ENCODE peak calls at places on chromosomes 5 and 9, in six cellular contexts. M is stimulated activated CD4-positive, alpha-beta T cell treated with anti-CD3 and anti-CD28 coated beads, Interleukin-12 subunit alpha, Interleukin-12 subunit beta, amount 100 ng/mL, for 24 hours; Q is activated CD8-positive, alpha-beta memory T cell treated with anti-CD3 and anti-CD28 coated beads, Interleukin-2, amount 50 U/mL, for 4 hours; W is EL; X is tibial artery; T is NCI-H2171. J is an unnamed sample.

GRCh38 chr9:121640486-121641227 is 10.8 kb upstream of the DAB2IP start:
- DNase-seq in M (no peak), Q (no peak), W (no peak), X (no peak), T (no peak), J (no peak)

GRCh38 chr9:84101892-84102632 is 121.5 kb downstream of the RMI1 start:
- DNase-seq in M (no peak), Q (no peak), W (no peak), X (no peak), T (no peak), J (no peak)

GRCh38 chr9:136875155-136875554 is 9.0 kb upstream of the EDF1 start:
- DNase-seq in M (no peak), Q (peak), W (no peak), X (no peak), T (no peak), J (no peak)

GRCh38 chr5:140311011-140311467 is 8.1 kb upstream of the PFDN1 start:
- DNase-seq in M (no peak), Q (no peak), W (peak), X (no peak), T (no peak), J (no peak)

GRCh38 chr5:38816083-38817030 is 29.5 kb upstream of the OSMR start:
- DNase-seq in M (no peak), Q (no peak), W (no peak), X (no peak), T (no peak), J (no peak)

GRCh38 chr5:138271281-138271680 is 3.1 kb downstream of the GFRA3 start:
- DNase-seq in M (no peak), Q (no peak), W (no peak), X (no peak), T (no peak), J (no peak)

GRCh38 chr9:38137342-38137741 is 68.3 kb upstream of the SHB start:
- DNase-seq in M (no peak), Q (no peak), W (no peak), X (no peak), T (no peak), J (no peak)

GRCh38 chr5:31470608-31471007 is 61.3 kb downstream of the DROSHA start:
- DNase-seq in M (no peak), Q (no peak), W (peak), X (peak), T (no peak), J (no peak)

GRCh38 chr9:122036988-122037387 is 56.1 kb downstream of the TTLL11 start:
- DNase-seq in M (no peak), Q (no peak), W (peak), X (no peak), T (no peak), J (no peak)

GRCh38 chr5:147913786-147914185 is 7.4 kb upstream of the C5orf46 start:
- DNase-seq in M (no peak), Q (no peak), W (no peak), X (no peak), T (no peak), J (no peak)

GRCh38 chr5:78387468-78388153 is 27.2 kb downstream of the SCAMP1 start:
- DNase-seq in M (no peak), Q (no peak), W (no peak), X (no peak), T (no peak), J (no peak)

GRCh38 chr5:14557203-14557725 is 24.3 kb upstream of the OTULINL start:
- DNase-seq in M (no peak), Q (no peak), W (no peak), X (no peak), T (peak), J (peak)

GRCh38 chr5:136020383-136021015 is 8.3 kb upstream of the TGFBI start:
- DNase-seq in M (no peak), Q (no peak), W (peak), X (no peak), T (no peak), J (no peak)

GRCh38 chr9:125066839-125067619 is 76.3 kb downstream of the SCAI start:
- DNase-seq in M (no peak), Q (no peak), W (peak), X (no peak), T (no peak), J (no peak)

GRCh38 chr5:180439911-180440769 is 54.0 kb upstream of the CNOT6 start:
- DNase-seq in M (no peak), Q (no peak), W (no peak), X (no peak), T (no peak), J (no peak)

GRCh38 chr5:175709276-175709781 is 51.5 kb downstream of the HRH2 start:
- DNase-seq in M (no peak), Q (peak), W (no peak), X (no peak), T (no peak), J (no peak)

GRCh38 chr9:92332577-92333287 is 7.0 kb downstream of the CENPP start:
- DNase-seq in M (no peak), Q (no peak), W (peak), X (no peak), T (no peak), J (no peak)

GRCh38 chr9:136103651-136104487 is 8.8 kb upstream of the NACC2 start:
- DNase-seq in M (no peak), Q (no peak), W (no peak), X (no peak), T (peak), J (no peak)

GRCh38 chr5:54718647-54719046 is 201.1 kb downstream of the SNX18 start:
- DNase-seq in M (no peak), Q (no peak), W (no peak), X (peak), T (peak), J (no peak)